ENCODE peak calls at places on chromosomes 4 and X, in nine cellular contexts. M is heart left ventricle, Q is cardiac fibroblast, Y is choroid plexus epithelial cell, I is dorsolateral prefrontal cortex, N is HL-60, P is GM13977, G is Calu3, R is colonic mucosa. O is an unnamed sample.

GRCh38 chr4:132565542-132565941 is 583.6 kb upstream of the PCDH10 start:
- DNase-seq in M (no peak), Q (no peak), Y (no peak), I (no peak), N (no peak), P (no peak), G (no peak), R (no peak), O (no peak)

GRCh38 chr4:88283661-88284377 is 542 bp downstream of the PPM1K start:
- DNase-seq in M (peak), Q (no peak), Y (peak), I (peak), N (no peak), P (peak), G (peak), R (peak), O (no peak)

GRCh38 chr4:151409470-151410313 is 716 bp downstream of the FHIP1A start:
- DNase-seq in M (peak), Q (peak), Y (peak), I (no peak), N (peak), P (no peak), G (peak), R (peak), O (no peak)

GRCh38 chr4:8276358-8277240 is 7.0 kb downstream of the HTRA3 start:
- DNase-seq in M (peak), Q (peak), Y (peak), I (no peak), N (no peak), P (no peak), G (no peak), R (no peak), O (no peak)

GRCh38 chr4:151905197-151905596 is 144.4 kb upstream of the GATB start:
- DNase-seq in M (no peak), Q (no peak), Y (no peak), I (no peak), N (no peak), P (peak), G (no peak), R (no peak), O (no peak)

GRCh38 chr4:181959121-181959520 is 284.1 kb upstream of the TENM3 start:
- DNase-seq in M (no peak), Q (peak), Y (peak), I (no peak), N (no peak), P (no peak), G (no peak), R (no peak), O (no peak)

GRCh38 chrX:74420194-74421035 is 878 bp upstream of the SLC16A2 start:
- DNase-seq in M (peak), Q (peak), Y (peak), I (no peak), N (no peak), P (no peak), G (peak), R (peak), O (no peak)

GRCh38 chr4:5448286-5448685 is 260.1 kb downstream of the EVC2 start:
- DNase-seq in M (no peak), Q (no peak), Y (no peak), I (no peak), N (no peak), P (no peak), G (no peak), R (peak), O (no peak)

GRCh38 chr4:65918217-65918616 is 247.9 kb upstream of the EPHA5 start:
- DNase-seq in M (no peak), Q (no peak), Y (no peak), I (no peak), N (no peak), P (no peak), G (no peak), R (no peak), O (no peak)

GRCh38 chrX:40392599-40392998 is 188.2 kb upstream of the ATP6AP2 start:
- DNase-seq in M (no peak), Q (no peak), Y (no peak), I (no peak), N (no peak), P (no peak), G (no peak), R (no peak), O (no peak)

GRCh38 chr4:2934077-2934812 is 29.0 kb downstream of the NOP14 start:
- DNase-seq in M (peak), Q (peak), Y (peak), I (no peak), N (peak), P (peak), G (no peak), R (peak), O (no peak)

GRCh38 chr4:120009731-120010130 is 56.9 kb downstream of the MAD2L1 start:
- DNase-seq in M (no peak), Q (peak), Y (peak), I (no peak), N (no peak), P (no peak), G (no peak), R (no peak), O (no peak)

GRCh38 chrX:25941087-25941486 is 197.1 kb upstream of the MAGEB18 start:
- DNase-seq in M (no peak), Q (peak), Y (no peak), I (no peak), N (no peak), P (no peak), G (no peak), R (no peak), O (no peak)

GRCh38 chrX:54529166-54529558 is 857 bp upstream of the GNL3L start:
- DNase-seq in M (no peak), Q (no peak), Y (no peak), I (no peak), N (no peak), P (no peak), G (no peak), R (no peak), O (no peak)

GRCh38 chr4:21013501-21013900 is 313.2 kb downstream of the PACRGL start:
- DNase-seq in M (no peak), Q (no peak), Y (no peak), I (no peak), N (no peak), P (no peak), G (no peak), R (no peak), O (no peak)

GRCh38 chr4:21011106-21011505 is 310.8 kb downstream of the PACRGL start:
- DNase-seq in M (no peak), Q (no peak), Y (no peak), I (no peak), N (no peak), P (no peak), G (no peak), R (no peak), O (no peak)

GRCh38 chr4:21018817-21019216 is 318.6 kb downstream of the PACRGL start:
- DNase-seq in M (no peak), Q (no peak), Y (no peak), I (no peak), N (no peak), P (no peak), G (no peak), R (no peak), O (no peak)

GRCh38 chr4:21009956-21010355 is 309.7 kb downstream of the PACRGL start:
- DNase-seq in M (no peak), Q (no peak), Y (no peak), I (no peak), N (no peak), P (no peak), G (no peak), R (no peak), O (no peak)

GRCh38 chr4:21012851-21013331 is 312.6 kb downstream of the PACRGL start:
- DNase-seq in M (no peak), Q (peak), Y (peak), I (no peak), N (no peak), P (no peak), G (no peak), R (no peak), O (no peak)
- TF ChIP-seq CTCF in M (no peak), Q (no peak), Y (no peak), I (no peak), N (no peak), P (no peak), G (no peak), R (no peak), O (no peak)

GRCh38 chr4:25330905-25331816 is 18.6 kb downstream of the ZCCHC4 start:
- DNase-seq in M (no peak), Q (no peak), Y (peak), I (no peak), N (no peak), P (peak), G (no peak), R (no peak), O (no peak)

DNA sequence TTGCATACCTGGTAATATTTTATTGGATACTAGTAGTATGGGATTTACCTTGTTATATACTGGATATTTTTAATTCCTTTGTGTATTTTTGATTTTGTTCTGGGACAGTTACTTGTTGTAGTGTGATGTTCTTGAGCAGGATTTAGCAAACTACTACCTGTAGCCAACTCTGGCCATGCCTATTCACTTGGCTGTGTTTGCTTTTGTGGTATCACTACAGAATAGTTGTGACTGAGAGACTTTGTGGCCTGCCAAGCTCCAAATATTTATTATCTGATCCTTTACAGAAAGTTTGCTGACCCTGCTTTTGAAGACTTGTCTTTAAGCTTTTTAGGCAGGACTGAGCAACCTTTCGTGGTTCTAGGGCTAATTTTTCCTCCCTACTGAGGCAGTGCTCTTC is 17.8 kb downstream of the ZCCHC4 start:
- DNase-seq in M (no peak), Q (no peak), Y (no peak), I (no peak), N (no peak), P (no peak), G (no peak), R (no peak), O (no peak)
- TF ChIP-seq CTCF in M (no peak), Q (no peak), Y (no peak), I (no peak), N (no peak), P (no peak), G (no peak), R (no peak), O (no peak)

DNA sequence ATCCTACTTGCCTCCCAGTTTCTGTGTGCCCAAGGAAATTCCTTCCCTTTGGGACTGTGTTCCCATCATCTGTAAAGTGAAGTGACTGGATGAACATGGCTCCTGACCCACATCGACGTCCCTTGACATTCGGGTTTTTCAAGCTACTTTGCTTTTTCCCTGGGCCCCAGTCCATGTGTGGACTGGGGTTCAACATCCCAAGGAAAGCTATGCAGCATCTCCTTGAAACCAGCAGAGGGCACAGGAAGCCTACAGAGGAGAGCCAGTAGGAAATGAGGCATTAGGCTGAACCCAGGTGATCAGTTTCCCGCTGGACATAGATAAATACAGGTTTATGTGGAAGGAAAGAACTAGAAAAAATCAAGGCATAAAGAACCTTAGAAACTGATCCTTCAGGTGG is 145.1 kb upstream of the ARHGEF9 start:
- DNase-seq in M (no peak), Q (peak), Y (peak), I (no peak), N (no peak), P (no peak), G (no peak), R (no peak), O (no peak)
- TF ChIP-seq CTCF in M (peak), Q (peak), Y (peak), I (no peak), N (peak), P (no peak), G (no peak), R (no peak), O (no peak)

GRCh38 chr4:762211-763190 is 56.9 kb downstream of the PCGF3 start:
- DNase-seq in M (peak), Q (peak), Y (peak), I (no peak), N (no peak), P (no peak), G (no peak), R (no peak), O (no peak)
- TF ChIP-seq CTCF in M (no peak), Q (peak), Y (peak), I (peak), N (peak), P (peak), G (no peak), R (no peak), O (no peak)